ENCODE peak calls at places on chromosomes 5 and 9, in four cellular contexts. One of them, this sample, is unnamed.

GRCh38 chr5:76337949-76338589 is 65.0 kb upstream of the IQGAP2 start:
- DNase-seq in SK-N-SH: peak
- DNase-seq in H1: peak
- DNase-seq in K562: peak
- DNase-seq in this sample: peak

GRCh38 chr5:176802116-176802784 is 8.1 kb upstream of the UNC5A start:
- DNase-seq in SK-N-SH: no peak
- DNase-seq in H1: no peak
- DNase-seq in K562: no peak
- DNase-seq in this sample: no peak

GRCh38 chr9:125189011-125189360 is 617 bp downstream of the PPP6C start:
- DNase-seq in SK-N-SH: peak
- DNase-seq in H1: no peak
- DNase-seq in K562: peak
- DNase-seq in this sample: peak

GRCh38 chr9:99113418-99114048 is 8.6 kb downstream of the TGFBR1 start:
- DNase-seq in SK-N-SH: no peak
- DNase-seq in H1: no peak
- DNase-seq in K562: no peak
- DNase-seq in this sample: no peak

GRCh38 chr9:96289392-96289791 is 12.6 kb downstream of the HSD17B3 start:
- DNase-seq in SK-N-SH: no peak
- DNase-seq in H1: no peak
- DNase-seq in K562: no peak
- DNase-seq in this sample: no peak

GRCh38 chr5:57725628-57726504 is 243.3 kb upstream of the ACTBL2 start:
- DNase-seq in SK-N-SH: peak
- DNase-seq in H1: no peak
- DNase-seq in K562: no peak
- DNase-seq in this sample: no peak

GRCh38 chr5:167708449-167708848 is 583.0 kb upstream of the WWC1 start:
- DNase-seq in SK-N-SH: peak
- DNase-seq in H1: no peak
- DNase-seq in K562: no peak
- DNase-seq in this sample: no peak

GRCh38 chr9:124298646-124299235 is 41.0 kb downstream of the NEK6 start:
- DNase-seq in SK-N-SH: no peak
- DNase-seq in H1: no peak
- DNase-seq in K562: no peak
- DNase-seq in this sample: no peak

GRCh38 chr9:107485451-107486043 is 4.0 kb downstream of the KLF4 start:
- DNase-seq in SK-N-SH: no peak
- DNase-seq in H1: no peak
- DNase-seq in K562: no peak
- DNase-seq in this sample: no peak

GRCh38 chr5:21918451-21918850 is 934.7 kb downstream of the CDH12 start:
- DNase-seq in SK-N-SH: no peak
- DNase-seq in H1: no peak
- DNase-seq in K562: no peak
- DNase-seq in this sample: no peak

GRCh38 chr5:58999804-59000595 is 417.1 kb downstream of the RAB3C start:
- DNase-seq in SK-N-SH: peak
- DNase-seq in H1: no peak
- DNase-seq in K562: peak
- DNase-seq in this sample: peak

GRCh38 chr5:67248703-67249589 is 52.3 kb upstream of the CD180 start:
- DNase-seq in SK-N-SH: no peak
- DNase-seq in H1: no peak
- DNase-seq in K562: no peak
- DNase-seq in this sample: no peak

GRCh38 chr5:14831006-14831338 is 40.6 kb downstream of the ANKH start:
- DNase-seq in SK-N-SH: no peak
- DNase-seq in H1: no peak
- DNase-seq in K562: no peak
- DNase-seq in this sample: no peak

GRCh38 chr9:131238402-131239021 is 37.8 kb downstream of the FAM78A start:
- DNase-seq in SK-N-SH: no peak
- DNase-seq in H1: no peak
- DNase-seq in K562: no peak
- DNase-seq in this sample: peak

GRCh38 chr9:134863306-134863902 is 17.2 kb upstream of the FCN2 start:
- DNase-seq in SK-N-SH: no peak
- DNase-seq in H1: no peak
- DNase-seq in K562: no peak
- DNase-seq in this sample: no peak

GRCh38 chr5:127042593-127042992 is 12.2 kb upstream of the MARCHF3 start:
- DNase-seq in SK-N-SH: peak
- DNase-seq in H1: no peak
- DNase-seq in K562: peak
- DNase-seq in this sample: no peak

GRCh38 chr5:3671366-3671765 is 75.7 kb downstream of the IRX1 start:
- DNase-seq in SK-N-SH: no peak
- DNase-seq in H1: no peak
- DNase-seq in K562: no peak
- DNase-seq in this sample: no peak

GRCh38 chr5:175800656-175801081 is 70.7 kb upstream of the CPLX2 start:
- DNase-seq in SK-N-SH: peak
- DNase-seq in H1: no peak
- DNase-seq in K562: peak
- DNase-seq in this sample: no peak

GRCh38 chr5:126052120-126052519 is 371.1 kb upstream of the GRAMD2B start:
- DNase-seq in SK-N-SH: no peak
- DNase-seq in H1: no peak
- DNase-seq in K562: no peak
- DNase-seq in this sample: no peak

DNA sequence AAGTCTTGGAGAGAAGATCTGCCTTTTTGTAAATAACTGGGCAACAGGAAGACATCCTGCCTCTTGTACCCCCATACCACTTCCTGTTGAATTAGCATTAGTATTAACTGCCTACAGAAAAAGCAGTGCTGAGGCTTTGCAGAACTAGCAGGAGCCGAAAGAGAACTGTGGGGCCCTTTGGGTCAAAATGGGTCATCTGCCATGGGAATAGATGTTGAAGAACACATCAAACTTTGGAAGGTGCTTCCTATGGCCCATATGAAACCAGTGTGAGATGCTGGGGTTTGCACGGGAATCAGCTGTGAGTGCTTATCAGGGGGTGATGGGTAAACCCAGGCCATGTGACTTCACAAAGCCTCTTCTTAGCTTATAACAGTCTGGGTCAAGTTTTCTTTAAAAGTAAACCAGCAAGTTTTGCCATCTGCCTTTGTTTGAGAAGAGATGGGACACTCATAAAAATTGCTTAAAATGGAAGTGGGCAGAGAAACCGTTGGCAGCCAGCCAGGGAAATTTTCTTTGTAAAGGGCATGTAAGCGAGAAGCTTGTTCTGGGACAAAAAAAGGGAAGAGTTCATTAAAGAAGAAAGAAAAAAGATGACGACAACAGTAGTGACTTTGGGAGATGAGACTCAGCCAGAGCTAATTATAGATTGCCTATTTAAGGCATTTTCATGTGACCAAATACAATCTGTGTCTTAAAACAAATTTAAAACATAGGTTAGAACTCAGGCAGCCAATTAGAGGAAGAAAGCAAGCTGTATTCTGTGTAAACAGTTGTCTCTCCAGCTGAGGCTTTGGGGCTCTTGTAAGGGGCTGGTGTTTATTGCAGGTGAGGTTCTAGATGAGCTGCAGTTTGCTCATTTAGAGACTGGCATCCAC is 4.4 kb downstream of the SLC25A25 start:
- DNase-seq in SK-N-SH: no peak
- DNase-seq in H1: no peak
- DNase-seq in K562: peak
- DNase-seq in this sample: no peak
- TF ChIP-seq TEAD4 in SK-N-SH: no peak
- TF ChIP-seq TEAD4 in H1: no peak
- TF ChIP-seq TEAD4 in K562: no peak
- TF ChIP-seq TEAD4 in this sample: no peak

DNA sequence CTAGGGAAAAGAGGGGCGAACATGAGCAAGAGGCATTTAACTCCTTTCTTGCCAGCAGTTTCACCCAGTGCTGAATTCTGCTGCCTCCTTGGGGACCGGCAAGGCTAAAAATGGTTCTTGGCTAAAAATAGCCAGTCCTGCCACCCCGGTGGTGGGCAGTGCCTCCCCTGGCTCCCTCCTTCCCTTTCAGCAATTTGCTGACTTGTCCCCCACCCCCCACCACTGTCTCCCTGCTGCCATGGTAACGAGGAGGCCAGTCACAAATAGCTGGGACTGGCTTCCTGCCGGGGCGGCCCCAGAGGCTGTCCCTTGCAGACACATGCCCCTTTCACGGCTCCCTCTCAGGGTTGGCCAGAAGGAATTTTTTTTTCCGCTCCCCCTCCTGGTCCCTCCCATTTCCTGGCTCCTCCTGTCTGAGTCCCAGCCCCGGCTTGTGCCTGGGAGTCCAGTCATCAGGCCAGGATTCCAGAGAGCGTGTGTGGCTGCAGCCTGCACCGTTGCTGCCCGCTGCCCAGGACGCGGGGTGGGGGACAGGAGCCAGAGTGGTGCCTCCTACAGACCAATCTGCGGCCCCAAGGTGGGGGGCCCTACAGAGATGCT is 130.3 kb downstream of the RGS3 start:
- DNase-seq in SK-N-SH: peak
- DNase-seq in H1: peak
- DNase-seq in K562: peak
- DNase-seq in this sample: peak
- TF ChIP-seq TEAD4 in SK-N-SH: no peak
- TF ChIP-seq TEAD4 in H1: peak
- TF ChIP-seq TEAD4 in K562: no peak
- TF ChIP-seq TEAD4 in this sample: no peak

DNA sequence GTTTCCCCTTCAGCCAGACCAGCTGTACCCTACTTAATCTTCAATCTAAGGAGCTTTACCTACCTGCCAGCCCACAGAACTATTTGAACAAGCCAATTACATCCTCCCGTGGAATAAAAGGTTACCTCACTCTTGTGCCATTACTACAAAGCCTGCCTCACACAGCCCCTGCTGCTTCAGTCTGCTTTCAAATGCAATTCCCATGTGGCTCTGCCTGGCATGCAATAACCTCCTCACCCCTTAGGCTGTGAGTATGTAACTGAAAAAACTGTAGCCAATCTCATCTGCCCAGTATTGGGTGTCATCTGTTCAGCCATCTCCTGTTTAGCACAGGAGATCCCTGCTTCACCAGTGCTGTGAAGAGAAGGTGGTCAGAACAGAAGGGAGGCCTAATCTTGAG is 6.1 kb upstream of the GCNT1 start:
- DNase-seq in SK-N-SH: no peak
- DNase-seq in H1: no peak
- DNase-seq in K562: no peak
- DNase-seq in this sample: no peak
- TF ChIP-seq TEAD4 in SK-N-SH: no peak
- TF ChIP-seq TEAD4 in H1: no peak
- TF ChIP-seq TEAD4 in K562: no peak
- TF ChIP-seq TEAD4 in this sample: no peak

GRCh38 chr5:169139381-169140125 is 161.4 kb downstream of the SLIT3 start:
- DNase-seq in SK-N-SH: no peak
- DNase-seq in H1: no peak
- DNase-seq in K562: no peak
- DNase-seq in this sample: no peak
- TF ChIP-seq TEAD4 in SK-N-SH: no peak
- TF ChIP-seq TEAD4 in H1: no peak
- TF ChIP-seq TEAD4 in K562: no peak
- TF ChIP-seq TEAD4 in this sample: no peak

This sample was measured in WTC11.